ENCODE peak calls at places on chromosomes 2 and 18, in six cellular contexts. R is M059J; S is epithelial cell of esophagus; V is CD8-positive, alpha-beta memory T cell; H is HCEC 1CT; M is PC-9. O is an unnamed sample.

GRCh38 chr2:220678943-220679342 is 893.2 kb downstream of the EPHA4 start:
- DNase-seq in R (no peak), V (no peak), H (no peak), S (no peak), M (no peak), O (no peak)

GRCh38 chr18:37294951-37295350 is 270.6 kb downstream of the CELF4 start:
- DNase-seq in V (no peak), H (no peak), M (no peak), S (peak), R (peak), O (no peak)

GRCh38 chr18:70280007-70280925 is 8.6 kb upstream of the SOCS6 start:
- DNase-seq in H (peak), R (peak), M (no peak), S (peak), V (no peak), O (no peak)

GRCh38 chr2:223469270-223470057 is 132.7 kb downstream of the SCG2 start:
- DNase-seq in S (peak), R (peak), H (peak), V (no peak), M (no peak), O (no peak)

GRCh38 chr2:185978634-185979405 is 240.2 kb downstream of the FSIP2 start:
- DNase-seq in S (peak), V (no peak), H (peak), M (no peak), R (peak), O (no peak)

GRCh38 chr2:18578033-18578432 is 11.3 kb downstream of the NT5C1B start:
- DNase-seq in V (no peak), H (no peak), R (peak), M (no peak), S (no peak), O (no peak)

GRCh38 chr2:199463000-199463692 is 5.4 kb upstream of the SATB2 start:
- DNase-seq in V (no peak), R (peak), H (peak), S (peak), M (peak), O (peak)

GRCh38 chr2:96638144-96639121 is at the start of gene KANSL3:
- DNase-seq in S (peak), H (peak), M (peak), V (peak), R (peak), O (peak)

GRCh38 chr2:233832869-233833812 is 21.2 kb downstream of the HJURP start:
- DNase-seq in M (peak), H (peak), R (peak), V (no peak), S (peak), O (no peak)

GRCh38 chr2:71614976-71615768 is 161.8 kb downstream of the DYSF start:
- DNase-seq in M (no peak), H (peak), V (no peak), S (no peak), R (peak), O (peak)

GRCh38 chr2:68839260-68839833 is 31.9 kb downstream of the BMP10 start:
- DNase-seq in S (peak), R (peak), M (peak), V (no peak), H (no peak), O (no peak)

GRCh38 chr2:204468689-204469429 is 76.4 kb upstream of the PARD3B start:
- DNase-seq in S (peak), V (no peak), R (peak), H (peak), M (no peak), O (no peak)

GRCh38 chr2:219174146-219174545 is 2.6 kb downstream of the CNPPD1 start:
- DNase-seq in H (no peak), M (no peak), S (no peak), V (no peak), R (no peak), O (no peak)

GRCh38 chr2:33477473-33478468 is 1.3 kb downstream of the RASGRP3 start:
- DNase-seq in M (no peak), V (no peak), S (peak), R (peak), H (no peak), O (no peak)

GRCh38 chr2:205860146-205860545 is 177.8 kb downstream of the NRP2 start:
- DNase-seq in V (no peak), H (no peak), S (no peak), R (no peak), M (no peak), O (no peak)

GRCh38 chr18:43620936-43621335 is 343.6 kb upstream of the SYT4 start:
- DNase-seq in R (peak), V (no peak), H (peak), M (no peak), S (peak), O (no peak)

GRCh38 chr2:170744248-170745002 is 25.8 kb upstream of the ERICH2 start:
- DNase-seq in M (no peak), S (peak), V (no peak), R (no peak), H (peak), O (no peak)

GRCh38 chr2:85096616-85097015 is 36.6 kb upstream of the TCF7L1 start:
- DNase-seq in H (no peak), V (no peak), R (peak), S (no peak), M (no peak), O (no peak)

GRCh38 chr2:62300925-62301324 is 105.0 kb downstream of the B3GNT2 start:
- DNase-seq in H (no peak), R (no peak), S (no peak), V (no peak), M (no peak), O (no peak)

GRCh38 chr2:71659868-71660518 is 206.6 kb downstream of the DYSF start:
- DNase-seq in S (no peak), R (no peak), V (no peak), M (no peak), H (no peak), O (no peak)

GRCh38 chr18:22683196-22683676 is 249.9 kb upstream of the RBBP8 start:
- DNase-seq in V (no peak), H (no peak), S (peak), M (peak), R (peak), O (no peak)

O was measured in CD8-positive, alpha-beta T cell.